ENCODE peak calls at places on chromosomes 13 and 19, in five cellular contexts. One of them, this sample, is unnamed. For H3K9me3, the result is how much of the 10 kb centered on the place peaks cover.

GRCh38 chr13:20400774-20401173 is 124.9 kb downstream of the CRYL1 start:
- DNase-seq in psoas muscle: no peak
- DNase-seq in heart left ventricle: no peak
- DNase-seq in adrenal gland: peak
- DNase-seq in neural progenitor cell: no peak
- DNase-seq in this sample: no peak

GRCh38 chr13:91546865-91547264 is 148.4 kb downstream of the GPC5 start:
- DNase-seq in psoas muscle: no peak
- DNase-seq in adrenal gland: no peak
- DNase-seq in heart left ventricle: no peak
- DNase-seq in neural progenitor cell: no peak
- DNase-seq in this sample: no peak

GRCh38 chr13:73883162-73883561 is 251.0 kb downstream of the KLF12 start:
- DNase-seq in psoas muscle: no peak
- DNase-seq in heart left ventricle: no peak
- DNase-seq in neural progenitor cell: no peak
- DNase-seq in adrenal gland: no peak
- DNase-seq in this sample: no peak

GRCh38 chr13:36718146-36718545 is 44.3 kb downstream of the SERTM1 start:
- DNase-seq in heart left ventricle: no peak
- DNase-seq in adrenal gland: no peak
- DNase-seq in neural progenitor cell: no peak
- DNase-seq in psoas muscle: no peak
- DNase-seq in this sample: no peak

GRCh38 chr13:89899302-89900103 is 1448.0 kb upstream of the MIR17HG start:
- DNase-seq in neural progenitor cell: no peak
- DNase-seq in psoas muscle: no peak
- DNase-seq in heart left ventricle: no peak
- DNase-seq in adrenal gland: no peak
- DNase-seq in this sample: no peak

GRCh38 chr13:103698000-103698399 is 631.8 kb upstream of the SLC10A2 start:
- DNase-seq in psoas muscle: no peak
- DNase-seq in heart left ventricle: no peak
- DNase-seq in adrenal gland: no peak
- DNase-seq in neural progenitor cell: no peak
- DNase-seq in this sample: no peak

GRCh38 chr13:37540228-37540627 is 58.3 kb downstream of the POSTN start:
- DNase-seq in adrenal gland: no peak
- DNase-seq in heart left ventricle: no peak
- DNase-seq in neural progenitor cell: no peak
- DNase-seq in psoas muscle: no peak
- DNase-seq in this sample: no peak

GRCh38 chr13:47420012-47420411 is 523.2 kb upstream of the HTR2A start:
- DNase-seq in neural progenitor cell: no peak
- DNase-seq in adrenal gland: no peak
- DNase-seq in heart left ventricle: peak
- DNase-seq in psoas muscle: no peak
- DNase-seq in this sample: no peak

GRCh38 chr19:55685776-55686175 is 10.8 kb downstream of the EPN1 start:
- DNase-seq in neural progenitor cell: no peak
- DNase-seq in adrenal gland: no peak
- DNase-seq in heart left ventricle: no peak
- DNase-seq in psoas muscle: peak
- DNase-seq in this sample: no peak

GRCh38 chr19:42540071-42540553 is 11.8 kb upstream of the CEACAM1 start:
- DNase-seq in adrenal gland: peak
- DNase-seq in heart left ventricle: no peak
- DNase-seq in neural progenitor cell: peak
- DNase-seq in psoas muscle: no peak
- DNase-seq in this sample: no peak

GRCh38 chr13:101576977-101577376 is 124.5 kb downstream of the ITGBL1 start:
- DNase-seq in psoas muscle: no peak
- DNase-seq in heart left ventricle: no peak
- DNase-seq in adrenal gland: no peak
- DNase-seq in neural progenitor cell: no peak
- DNase-seq in this sample: no peak

GRCh38 chr13:20814224-20814910 is 40.6 kb upstream of the EEF1AKMT1 start:
- DNase-seq in heart left ventricle: peak
- DNase-seq in neural progenitor cell: no peak
- DNase-seq in adrenal gland: peak
- DNase-seq in psoas muscle: peak
- DNase-seq in this sample: peak

GRCh38 chr19:54388001-54388802 is 23.5 kb upstream of the LAIR1 start:
- DNase-seq in heart left ventricle: peak
- DNase-seq in neural progenitor cell: no peak
- DNase-seq in psoas muscle: no peak
- DNase-seq in adrenal gland: no peak
- DNase-seq in this sample: no peak

GRCh38 chr13:74904547-74904946 is 577.4 kb downstream of the TBC1D4 start:
- DNase-seq in psoas muscle: no peak
- DNase-seq in adrenal gland: no peak
- DNase-seq in neural progenitor cell: no peak
- DNase-seq in heart left ventricle: no peak
- DNase-seq in this sample: no peak

GRCh38 chr19:15775249-15775648 is 12.2 kb upstream of the OR10H5 start:
- DNase-seq in psoas muscle: no peak
- DNase-seq in heart left ventricle: no peak
- DNase-seq in adrenal gland: no peak
- DNase-seq in neural progenitor cell: no peak
- DNase-seq in this sample: no peak

GRCh38 chr19:15776264-15776663 is 11.2 kb upstream of the OR10H5 start:
- DNase-seq in psoas muscle: no peak
- DNase-seq in adrenal gland: no peak
- DNase-seq in neural progenitor cell: no peak
- DNase-seq in heart left ventricle: no peak
- DNase-seq in this sample: no peak

GRCh38 chr19:15779756-15780476 is 7.5 kb upstream of the OR10H5 start:
- DNase-seq in adrenal gland: peak
- DNase-seq in heart left ventricle: peak
- DNase-seq in neural progenitor cell: no peak
- DNase-seq in psoas muscle: peak
- DNase-seq in this sample: no peak

GRCh38 chr19:15780595-15781418 is 6.7 kb upstream of the OR10H5 start:
- DNase-seq in heart left ventricle: no peak
- DNase-seq in neural progenitor cell: no peak
- DNase-seq in psoas muscle: no peak
- DNase-seq in adrenal gland: no peak
- DNase-seq in this sample: no peak

GRCh38 chr19:15776991-15777787 is 10.3 kb upstream of the OR10H5 start:
- DNase-seq in adrenal gland: no peak
- DNase-seq in heart left ventricle: no peak
- DNase-seq in neural progenitor cell: no peak
- DNase-seq in psoas muscle: no peak
- DNase-seq in this sample: no peak
- H3K9me3 ChIP-seq in adrenal gland: under half
- H3K9me3 ChIP-seq in heart left ventricle: under half
- H3K9me3 ChIP-seq in neural progenitor cell: under half
- H3K9me3 ChIP-seq in psoas muscle: under half
- H3K9me3 ChIP-seq in this sample: under half

GRCh38 chr19:5178051-5178450 is 162.6 kb downstream of the PTPRS start:
- DNase-seq in heart left ventricle: no peak
- DNase-seq in neural progenitor cell: no peak
- DNase-seq in adrenal gland: no peak
- DNase-seq in psoas muscle: no peak
- DNase-seq in this sample: no peak
- H3K4me3 ChIP-seq in heart left ventricle: no peak
- H3K4me3 ChIP-seq in neural progenitor cell: no peak
- H3K4me3 ChIP-seq in adrenal gland: no peak
- H3K4me3 ChIP-seq in psoas muscle: no peak
- H3K4me3 ChIP-seq in this sample: no peak

GRCh38 chr13:84605927-84606326 is 723.7 kb upstream of the SLITRK1 start:
- DNase-seq in heart left ventricle: no peak
- DNase-seq in adrenal gland: no peak
- DNase-seq in neural progenitor cell: no peak
- DNase-seq in psoas muscle: no peak
- DNase-seq in this sample: no peak
- TF ChIP-seq CTCF in heart left ventricle: no peak
- TF ChIP-seq CTCF in adrenal gland: no peak
- TF ChIP-seq CTCF in neural progenitor cell: no peak
- TF ChIP-seq CTCF in psoas muscle: no peak
- TF ChIP-seq CTCF in this sample: peak

DNA sequence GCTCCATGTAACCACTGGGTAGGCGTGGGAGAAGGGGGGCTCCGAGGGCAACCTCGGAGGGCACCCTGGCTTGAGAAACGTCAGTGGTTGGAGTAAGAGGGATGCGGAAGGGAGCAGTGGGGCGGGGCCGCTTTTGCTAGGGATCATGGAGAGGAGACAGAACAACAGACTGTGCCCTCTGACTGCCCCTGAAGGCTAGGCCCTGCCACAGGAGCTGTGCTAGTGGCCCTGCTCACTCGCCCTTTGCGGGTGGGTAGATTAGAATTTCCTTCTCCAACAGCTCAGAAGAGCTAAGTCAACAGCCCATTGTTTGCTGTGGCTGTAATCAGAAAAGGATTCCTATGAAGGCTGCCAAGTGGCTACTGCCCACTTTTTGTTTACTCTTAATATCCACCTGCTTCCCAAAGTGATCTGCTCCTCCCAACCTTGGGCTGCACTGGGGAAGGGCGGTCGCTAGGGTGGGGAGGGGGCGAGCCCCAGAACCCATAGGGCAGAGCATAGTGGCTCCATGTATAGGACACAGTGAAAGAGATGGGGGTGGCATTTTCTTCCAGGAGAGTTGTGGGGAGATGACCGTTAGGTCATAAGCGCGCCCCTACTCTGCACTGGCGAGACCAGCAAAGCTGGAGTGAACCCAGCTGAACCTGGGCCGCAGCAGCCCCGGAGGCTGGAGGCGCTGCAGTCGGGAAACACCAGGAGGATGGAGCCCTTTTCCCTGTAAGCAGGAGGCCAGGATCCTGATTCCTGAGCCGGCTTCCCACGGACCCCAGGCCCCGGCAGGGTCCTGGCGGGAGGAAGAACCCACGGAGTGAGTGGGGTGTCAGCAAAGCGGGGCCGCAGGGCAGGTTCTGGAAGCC is 1.9 kb upstream of the C1QTNF9 start:
- DNase-seq in neural progenitor cell: peak
- DNase-seq in heart left ventricle: no peak
- DNase-seq in adrenal gland: no peak
- DNase-seq in psoas muscle: no peak
- DNase-seq in this sample: no peak
- H3K9me3 ChIP-seq in neural progenitor cell: under half
- H3K9me3 ChIP-seq in heart left ventricle: under half
- H3K9me3 ChIP-seq in adrenal gland: under half
- H3K9me3 ChIP-seq in psoas muscle: under half
- H3K9me3 ChIP-seq in this sample: under half

DNA sequence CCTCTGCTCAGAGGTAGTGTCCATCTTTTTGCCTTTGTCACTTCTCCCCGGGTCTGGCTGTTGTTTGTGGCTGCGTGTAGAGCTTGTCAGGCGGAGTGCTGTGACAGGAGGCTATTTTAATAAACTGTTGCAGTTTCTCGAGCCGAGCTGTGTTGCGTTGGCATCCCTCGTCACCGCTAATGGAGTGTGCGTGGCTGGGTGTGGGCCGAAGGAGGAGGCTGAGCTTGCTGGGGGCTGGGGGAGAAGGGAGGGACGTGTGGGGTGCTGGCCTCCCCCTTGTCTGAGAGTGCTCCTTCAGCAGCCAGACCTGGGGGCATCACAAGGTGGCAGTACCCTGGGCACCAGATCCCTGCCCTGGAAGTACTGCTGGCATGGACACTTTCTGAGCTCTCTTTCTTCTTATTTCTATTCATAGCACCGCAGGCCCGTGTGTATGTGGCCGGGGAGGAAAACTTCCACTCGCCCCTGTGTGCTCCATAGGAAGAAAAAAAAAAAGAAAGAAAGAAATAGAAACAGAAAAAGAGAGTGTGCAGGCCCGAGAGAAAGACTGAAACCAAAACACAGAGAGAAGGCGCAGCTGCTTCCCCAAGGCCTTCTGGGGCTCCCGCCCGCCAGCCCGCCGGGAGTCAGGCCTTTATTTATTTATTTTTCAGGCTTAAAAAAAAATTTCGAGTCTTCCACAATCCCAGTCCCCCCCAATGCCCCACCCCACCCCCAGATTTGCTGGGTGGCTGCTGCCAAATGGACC is 27.0 kb downstream of the NFIX start:
- DNase-seq in heart left ventricle: peak
- DNase-seq in psoas muscle: peak
- DNase-seq in neural progenitor cell: no peak
- DNase-seq in adrenal gland: peak
- DNase-seq in this sample: no peak
- H3K4me3 ChIP-seq in heart left ventricle: peak
- H3K4me3 ChIP-seq in psoas muscle: peak
- H3K4me3 ChIP-seq in neural progenitor cell: no peak
- H3K4me3 ChIP-seq in adrenal gland: no peak
- H3K4me3 ChIP-seq in this sample: peak

GRCh38 chr13:105139380-105140285 is 1395.8 kb downstream of the EFNB2 start:
- DNase-seq in neural progenitor cell: no peak
- DNase-seq in psoas muscle: peak
- DNase-seq in heart left ventricle: peak
- DNase-seq in adrenal gland: peak
- DNase-seq in this sample: no peak
- TF ChIP-seq CTCF in neural progenitor cell: no peak
- TF ChIP-seq CTCF in psoas muscle: no peak
- TF ChIP-seq CTCF in heart left ventricle: no peak
- TF ChIP-seq CTCF in adrenal gland: no peak
- TF ChIP-seq CTCF in this sample: no peak

DNA sequence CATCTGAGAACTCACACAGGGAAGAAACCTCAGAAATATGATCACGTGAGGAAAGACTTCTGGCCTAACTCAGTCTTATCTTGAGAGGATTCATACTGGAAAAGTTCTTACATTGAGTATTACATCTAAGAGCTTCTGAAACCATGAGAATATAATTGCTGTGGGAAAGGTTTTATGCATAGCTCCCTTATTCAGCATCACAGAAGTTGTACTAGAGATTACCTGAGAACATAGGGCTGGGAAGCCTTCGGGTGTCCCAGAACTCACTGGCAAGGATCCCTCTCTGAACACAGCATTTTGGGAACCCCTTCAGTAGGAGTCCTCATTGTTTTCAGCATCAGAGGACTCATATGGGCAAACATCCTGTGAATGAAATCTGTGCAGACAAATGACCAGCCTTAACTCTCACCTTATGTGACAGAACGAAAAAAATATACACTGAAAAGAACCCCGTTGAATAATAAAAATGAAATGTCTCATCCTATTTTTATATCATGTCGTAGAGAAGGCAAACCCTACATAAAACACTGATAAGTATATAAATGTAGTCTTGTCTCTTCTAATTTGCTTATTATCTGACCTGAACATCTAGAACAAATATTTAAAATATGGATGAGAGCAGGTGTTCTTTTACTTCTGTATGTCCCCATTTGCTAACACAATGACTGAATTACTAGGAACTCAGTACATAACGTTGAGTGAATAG is 14.2 kb downstream of the ZNF274 start:
- DNase-seq in psoas muscle: no peak
- DNase-seq in neural progenitor cell: no peak
- DNase-seq in adrenal gland: no peak
- DNase-seq in heart left ventricle: no peak
- DNase-seq in this sample: no peak
- H3K9me3 ChIP-seq in psoas muscle: half or more
- H3K9me3 ChIP-seq in neural progenitor cell: half or more
- H3K9me3 ChIP-seq in adrenal gland: under half
- H3K9me3 ChIP-seq in heart left ventricle: half or more
- H3K9me3 ChIP-seq in this sample: under half

DNA sequence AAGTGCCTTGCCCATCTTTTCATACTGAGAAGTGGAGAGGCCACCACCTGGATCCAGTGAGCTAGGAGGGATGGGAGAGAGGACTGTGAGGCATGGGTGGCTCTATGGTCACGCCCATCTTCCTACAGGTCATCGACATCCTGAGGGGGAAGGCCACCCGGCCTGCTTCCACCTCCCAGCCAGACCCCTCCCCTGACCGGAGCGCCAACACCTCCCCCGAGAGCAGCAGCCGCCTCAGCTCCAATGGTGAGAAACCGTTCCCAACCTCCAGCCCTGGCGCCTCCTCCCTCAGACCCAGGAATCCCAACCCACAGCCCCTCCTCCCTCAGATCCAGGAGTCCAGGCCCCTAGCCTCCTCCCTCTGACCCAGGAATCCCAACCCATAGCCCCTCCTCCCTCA is 10.1 kb downstream of the BCL3 start:
- DNase-seq in adrenal gland: no peak
- DNase-seq in psoas muscle: no peak
- DNase-seq in heart left ventricle: no peak
- DNase-seq in neural progenitor cell: peak
- DNase-seq in this sample: no peak
- H3K4me3 ChIP-seq in adrenal gland: no peak
- H3K4me3 ChIP-seq in psoas muscle: peak
- H3K4me3 ChIP-seq in heart left ventricle: peak
- H3K4me3 ChIP-seq in neural progenitor cell: peak
- H3K4me3 ChIP-seq in this sample: peak

This sample was measured in BE2C.